ENCODE peak calls at places on chromosomes 12 and 14, in four cellular contexts. W is uterus, S is cerebellum, M is head of caudate nucleus. Q is an unnamed sample.

GRCh38 chr12:107221909-107222308 is 128.6 kb upstream of the CRY1 start:
- DNase-seq in W (no peak), S (no peak), M (no peak), Q (no peak)

GRCh38 chr12:85836716-85837100 is 499 bp upstream of the RASSF9 start:
- DNase-seq in W (no peak), S (no peak), M (no peak), Q (no peak)

GRCh38 chr12:104939089-104939488 is 19.0 kb downstream of the SLC41A2 start:
- DNase-seq in W (no peak), S (no peak), M (no peak), Q (no peak)

GRCh38 chr14:42480235-42480634 is 873.6 kb downstream of the LRFN5 start:
- DNase-seq in W (no peak), S (no peak), M (no peak), Q (no peak)

GRCh38 chr12:53207042-53207441 is at the start of gene ITGB7:
- DNase-seq in W (no peak), S (no peak), M (no peak), Q (peak; percentile 67)

GRCh38 chr14:75430106-75430505 is 2.3 kb downstream of the JDP2 start:
- DNase-seq in W (peak; percentile 56), S (no peak), M (peak; percentile 43), Q (no peak)

GRCh38 chr14:32055175-32055574 is 21.9 kb upstream of the ARHGAP5 start:
- DNase-seq in W (no peak), S (no peak), M (no peak), Q (no peak)

GRCh38 chr14:51908086-51908485 is 47.7 kb downstream of the GNG2 start:
- DNase-seq in W (no peak), S (no peak), M (no peak), Q (no peak)

GRCh38 chr12:117047810-117048584 is 51.2 kb downstream of the TESC start:
- DNase-seq in W (no peak), S (no peak), M (no peak), Q (no peak)

GRCh38 chr12:114508529-114509129 is 102.7 kb upstream of the TBX5 start:
- DNase-seq in W (peak; percentile 47), S (peak; percentile 55), M (peak; percentile 80), Q (peak; percentile 17)

Q was measured in NK-92 treated with Interleukin-12 subunit alpha and Interleukin-12 subunit beta, amount 100 ng/mL, for 24 hours.